ENCODE peak calls at places on chromosome 21, in four cellular contexts. One of them, this sample, is unnamed.

GRCh38 chr21:32520885-32521735 is 64.2 kb downstream of the TCP10L start:
- DNase-seq in HCT116: no peak
- DNase-seq in MM.1S: no peak
- DNase-seq in cardiac fibroblast: peak
- DNase-seq in this sample: no peak

GRCh38 chr21:25385912-25386474 is 221.3 kb downstream of the MRPL39 start:
- DNase-seq in MM.1S: peak
- DNase-seq in cardiac fibroblast: peak
- DNase-seq in HCT116: peak
- DNase-seq in this sample: peak

GRCh38 chr21:24895885-24896734 is 711.2 kb downstream of the MRPL39 start:
- DNase-seq in cardiac fibroblast: peak
- DNase-seq in HCT116: no peak
- DNase-seq in MM.1S: peak
- DNase-seq in this sample: no peak

GRCh38 chr21:18041012-18041411 is 203.6 kb upstream of the CHODL start:
- DNase-seq in cardiac fibroblast: peak
- DNase-seq in MM.1S: peak
- DNase-seq in HCT116: no peak
- DNase-seq in this sample: no peak

GRCh38 chr21:25837545-25838263 is 102.9 kb downstream of the GABPA start:
- DNase-seq in cardiac fibroblast: peak
- DNase-seq in HCT116: no peak
- DNase-seq in MM.1S: no peak
- DNase-seq in this sample: no peak

GRCh38 chr21:38820471-38821239 is 14.9 kb downstream of the ETS2 start:
- DNase-seq in MM.1S: no peak
- DNase-seq in cardiac fibroblast: no peak
- DNase-seq in HCT116: no peak
- DNase-seq in this sample: no peak

GRCh38 chr21:38952890-38953289 is 147.2 kb downstream of the ETS2 start:
- DNase-seq in HCT116: no peak
- DNase-seq in MM.1S: no peak
- DNase-seq in cardiac fibroblast: no peak
- DNase-seq in this sample: no peak

GRCh38 chr21:31352841-31353240 is 8.8 kb upstream of the TIAM1 start:
- DNase-seq in cardiac fibroblast: no peak
- DNase-seq in HCT116: no peak
- DNase-seq in MM.1S: no peak
- DNase-seq in this sample: no peak

GRCh38 chr21:17572431-17572830 is 40.3 kb downstream of the BTG3 start:
- DNase-seq in MM.1S: no peak
- DNase-seq in cardiac fibroblast: no peak
- DNase-seq in HCT116: no peak
- DNase-seq in this sample: no peak

GRCh38 chr21:38760017-38760761 is 45.5 kb upstream of the ETS2 start:
- DNase-seq in MM.1S: no peak
- DNase-seq in cardiac fibroblast: no peak
- DNase-seq in HCT116: no peak
- DNase-seq in this sample: no peak

GRCh38 chr21:38790038-38790437 is 15.7 kb upstream of the ETS2 start:
- DNase-seq in MM.1S: no peak
- DNase-seq in cardiac fibroblast: no peak
- DNase-seq in HCT116: no peak
- DNase-seq in this sample: no peak

GRCh38 chr21:25850126-25850831 is 115.5 kb downstream of the GABPA start:
- DNase-seq in HCT116: no peak
- DNase-seq in cardiac fibroblast: no peak
- DNase-seq in MM.1S: no peak
- DNase-seq in this sample: no peak

GRCh38 chr21:24649691-24650090 is 957.6 kb downstream of the MRPL39 start:
- DNase-seq in MM.1S: no peak
- DNase-seq in HCT116: no peak
- DNase-seq in cardiac fibroblast: no peak
- DNase-seq in this sample: no peak

GRCh38 chr21:25561668-25562641 is 45.3 kb downstream of the MRPL39 start:
- DNase-seq in MM.1S: peak
- DNase-seq in cardiac fibroblast: peak
- DNase-seq in HCT116: no peak
- DNase-seq in this sample: peak

GRCh38 chr21:25024639-25025038 is 582.6 kb downstream of the MRPL39 start:
- DNase-seq in HCT116: no peak
- DNase-seq in MM.1S: no peak
- DNase-seq in cardiac fibroblast: no peak
- DNase-seq in this sample: no peak

GRCh38 chr21:31781737-31782136 is 49.8 kb upstream of the SCAF4 start:
- DNase-seq in MM.1S: no peak
- DNase-seq in HCT116: no peak
- DNase-seq in cardiac fibroblast: peak
- DNase-seq in this sample: no peak

GRCh38 chr21:14095021-14095420 is 115.7 kb downstream of the LIPI start:
- DNase-seq in HCT116: no peak
- DNase-seq in MM.1S: no peak
- DNase-seq in cardiac fibroblast: no peak
- DNase-seq in this sample: no peak

GRCh38 chr21:44566403-44566802 is 7.1 kb upstream of the KRTAP10-4 start:
- DNase-seq in cardiac fibroblast: no peak
- DNase-seq in HCT116: no peak
- DNase-seq in MM.1S: no peak
- DNase-seq in this sample: no peak

GRCh38 chr21:23522750-23523149 is 2084.5 kb downstream of the MRPL39 start:
- DNase-seq in MM.1S: no peak
- DNase-seq in cardiac fibroblast: no peak
- DNase-seq in HCT116: no peak
- DNase-seq in this sample: no peak

GRCh38 chr21:31731112-31731801 is 661 bp downstream of the SCAF4 start:
- DNase-seq in MM.1S: peak
- DNase-seq in cardiac fibroblast: no peak
- DNase-seq in HCT116: no peak
- DNase-seq in this sample: peak

GRCh38 chr21:38853421-38853919 is 47.7 kb downstream of the ETS2 start:
- DNase-seq in HCT116: peak
- DNase-seq in MM.1S: no peak
- DNase-seq in cardiac fibroblast: peak
- DNase-seq in this sample: no peak

GRCh38 chr21:22795644-22796043 is 1797.4 kb downstream of the NCAM2 start:
- DNase-seq in MM.1S: peak
- DNase-seq in HCT116: no peak
- DNase-seq in cardiac fibroblast: no peak
- DNase-seq in this sample: no peak

GRCh38 chr21:38525454-38525853 is 27.2 kb upstream of the ERG start:
- DNase-seq in cardiac fibroblast: no peak
- DNase-seq in MM.1S: no peak
- DNase-seq in HCT116: no peak
- DNase-seq in this sample: no peak

GRCh38 chr21:38979271-38980196 is 173.8 kb downstream of the ETS2 start:
- DNase-seq in cardiac fibroblast: peak
- DNase-seq in MM.1S: no peak
- DNase-seq in HCT116: no peak
- DNase-seq in this sample: no peak

GRCh38 chr21:38475519-38475918 is 22.8 kb downstream of the ERG start:
- DNase-seq in HCT116: no peak
- DNase-seq in cardiac fibroblast: no peak
- DNase-seq in MM.1S: no peak
- DNase-seq in this sample: no peak

GRCh38 chr21:32994305-32994704 is 31.4 kb upstream of the OLIG2 start:
- DNase-seq in MM.1S: peak
- DNase-seq in HCT116: no peak
- DNase-seq in cardiac fibroblast: peak
- DNase-seq in this sample: peak

GRCh38 chr21:31875424-31876097 is 2.7 kb downstream of the HUNK start:
- DNase-seq in cardiac fibroblast: no peak
- DNase-seq in MM.1S: no peak
- DNase-seq in HCT116: no peak
- DNase-seq in this sample: no peak

GRCh38 chr21:43812139-43812821 is 22.9 kb downstream of the RRP1 start:
- DNase-seq in MM.1S: no peak
- DNase-seq in HCT116: no peak
- DNase-seq in cardiac fibroblast: no peak
- DNase-seq in this sample: no peak

GRCh38 chr21:32888971-32889370 is 117.4 kb upstream of the PAXBP1 start:
- DNase-seq in cardiac fibroblast: peak
- DNase-seq in MM.1S: no peak
- DNase-seq in HCT116: no peak
- DNase-seq in this sample: no peak

GRCh38 chr21:40043423-40043822 is 176.2 kb downstream of the PCP4 start:
- DNase-seq in cardiac fibroblast: no peak
- DNase-seq in MM.1S: no peak
- DNase-seq in HCT116: no peak
- DNase-seq in this sample: no peak
- TF ChIP-seq CTCF in cardiac fibroblast: no peak
- TF ChIP-seq CTCF in MM.1S: no peak
- TF ChIP-seq CTCF in HCT116: no peak
- TF ChIP-seq CTCF in this sample: no peak

GRCh38 chr21:42679319-42679981 is 26.0 kb downstream of the PDE9A start:
- DNase-seq in HCT116: no peak
- DNase-seq in cardiac fibroblast: no peak
- DNase-seq in MM.1S: no peak
- DNase-seq in this sample: no peak
- TF ChIP-seq CTCF in HCT116: no peak
- TF ChIP-seq CTCF in cardiac fibroblast: no peak
- TF ChIP-seq CTCF in MM.1S: no peak
- TF ChIP-seq CTCF in this sample: no peak

GRCh38 chr21:34335316-34335715 is 28.5 kb upstream of the KCNE2 start:
- DNase-seq in cardiac fibroblast: no peak
- DNase-seq in HCT116: no peak
- DNase-seq in MM.1S: no peak
- DNase-seq in this sample: no peak

GRCh38 chr21:34333150-34333739 is 30.6 kb upstream of the KCNE2 start:
- DNase-seq in cardiac fibroblast: no peak
- DNase-seq in MM.1S: no peak
- DNase-seq in HCT116: no peak
- DNase-seq in this sample: no peak

GRCh38 chr21:34330055-34330454 is 33.8 kb upstream of the KCNE2 start:
- DNase-seq in MM.1S: no peak
- DNase-seq in cardiac fibroblast: no peak
- DNase-seq in HCT116: no peak
- DNase-seq in this sample: no peak
- TF ChIP-seq CTCF in MM.1S: no peak
- TF ChIP-seq CTCF in cardiac fibroblast: no peak
- TF ChIP-seq CTCF in HCT116: no peak
- TF ChIP-seq CTCF in this sample: no peak

GRCh38 chr21:36587388-36587787 is 107.5 kb upstream of the CLDN14 start:
- DNase-seq in MM.1S: no peak
- DNase-seq in cardiac fibroblast: peak
- DNase-seq in HCT116: peak
- DNase-seq in this sample: no peak

GRCh38 chr21:36579898-36580297 is 100.0 kb upstream of the CLDN14 start:
- DNase-seq in HCT116: no peak
- DNase-seq in cardiac fibroblast: no peak
- DNase-seq in MM.1S: no peak
- DNase-seq in this sample: no peak

GRCh38 chr21:36583591-36583990 is 103.7 kb upstream of the CLDN14 start:
- DNase-seq in cardiac fibroblast: no peak
- DNase-seq in HCT116: no peak
- DNase-seq in MM.1S: no peak
- DNase-seq in this sample: no peak

GRCh38 chr21:36589352-36589971 is 109.5 kb upstream of the SIM2 start:
- DNase-seq in HCT116: peak
- DNase-seq in cardiac fibroblast: peak
- DNase-seq in MM.1S: peak
- DNase-seq in this sample: peak

GRCh38 chr21:36584980-36585940 is 105.3 kb upstream of the CLDN14 start:
- DNase-seq in MM.1S: peak
- DNase-seq in HCT116: no peak
- DNase-seq in cardiac fibroblast: peak
- DNase-seq in this sample: peak
- TF ChIP-seq CTCF in MM.1S: peak
- TF ChIP-seq CTCF in HCT116: peak
- TF ChIP-seq CTCF in cardiac fibroblast: no peak
- TF ChIP-seq CTCF in this sample: no peak

GRCh38 chr21:34974162-34974981 is 74.7 kb downstream of the RUNX1 start:
- DNase-seq in MM.1S: peak
- DNase-seq in cardiac fibroblast: no peak
- DNase-seq in HCT116: no peak
- DNase-seq in this sample: peak
- TF ChIP-seq CTCF in MM.1S: no peak
- TF ChIP-seq CTCF in cardiac fibroblast: no peak
- TF ChIP-seq CTCF in HCT116: no peak
- TF ChIP-seq CTCF in this sample: no peak

GRCh38 chr21:29943885-29944284 is 4.1 kb upstream of the GRIK1 start:
- DNase-seq in cardiac fibroblast: no peak
- DNase-seq in MM.1S: no peak
- DNase-seq in HCT116: no peak
- DNase-seq in this sample: no peak
- TF ChIP-seq CTCF in cardiac fibroblast: no peak
- TF ChIP-seq CTCF in MM.1S: no peak
- TF ChIP-seq CTCF in HCT116: no peak
- TF ChIP-seq CTCF in this sample: no peak

DNA sequence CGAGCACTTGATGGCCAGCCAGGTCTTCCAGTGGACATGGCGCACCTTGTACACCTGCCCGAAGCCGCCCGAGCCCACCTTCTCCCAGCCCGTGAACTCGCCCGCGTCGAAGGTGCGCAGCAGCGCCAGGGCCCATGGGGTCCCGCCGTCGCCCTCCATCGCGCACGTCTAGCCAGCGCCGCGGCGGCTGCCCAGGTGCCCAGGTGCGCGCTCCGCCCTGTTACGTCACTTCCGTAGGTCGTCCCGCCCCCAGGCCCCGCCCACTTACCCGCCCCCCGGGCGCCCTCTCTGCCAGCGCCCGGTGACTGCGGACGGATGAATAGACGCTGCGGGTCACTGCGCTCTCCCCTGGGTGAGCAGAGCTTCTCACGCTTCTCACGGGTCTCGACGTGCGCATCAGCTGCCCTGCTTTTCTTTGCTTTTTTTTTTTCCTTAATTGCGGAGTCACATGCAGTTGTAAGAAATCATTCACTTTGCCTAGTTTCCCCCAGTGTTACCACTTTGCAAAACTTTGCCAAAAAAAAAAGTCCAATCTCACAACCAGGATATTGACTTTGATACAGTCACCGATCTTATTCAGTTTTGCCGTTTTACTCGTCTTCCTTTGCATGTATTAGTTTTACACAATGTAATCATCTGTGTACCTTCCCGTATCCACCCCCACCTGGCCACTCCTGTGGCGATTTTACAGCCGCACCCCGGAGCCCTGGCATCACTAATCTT is at the start of gene RIPK4:
- DNase-seq in MM.1S: no peak
- DNase-seq in HCT116: peak
- DNase-seq in cardiac fibroblast: peak
- DNase-seq in this sample: peak
- TF ChIP-seq CTCF in MM.1S: no peak
- TF ChIP-seq CTCF in HCT116: no peak
- TF ChIP-seq CTCF in cardiac fibroblast: no peak
- TF ChIP-seq CTCF in this sample: no peak